ENCODE peak calls at places on chromosomes 2 and 18, in five cellular contexts. One of them, this sample, is unnamed.
A peak's percentile ranks its signal among the peaks of the same experiment; 100 is the strongest.

GRCh38 chr2:75276093-75277055 is 77.1 kb upstream of the TACR1 start:
- DNase-seq in HepG2: peak; percentile 11
- DNase-seq in NT2/D1: peak; percentile 23
- DNase-seq in H1: no peak
- DNase-seq in GM12878: no peak
- DNase-seq in this sample: no peak

GRCh38 chr2:109195193-109196045 is 66.4 kb downstream of the SH3RF3 start:
- DNase-seq in HepG2: no peak
- DNase-seq in NT2/D1: no peak
- DNase-seq in H1: no peak
- DNase-seq in GM12878: no peak
- DNase-seq in this sample: no peak

GRCh38 chr2:137938204-137938603 is 26.1 kb upstream of the HNMT start:
- DNase-seq in HepG2: peak; percentile 65
- DNase-seq in NT2/D1: no peak
- DNase-seq in H1: no peak
- DNase-seq in GM12878: no peak
- DNase-seq in this sample: no peak

GRCh38 chr2:79630060-79630459 is 117.2 kb downstream of the CTNNA2 start:
- DNase-seq in HepG2: no peak
- DNase-seq in NT2/D1: no peak
- DNase-seq in H1: no peak
- DNase-seq in GM12878: no peak
- DNase-seq in this sample: no peak

GRCh38 chr2:38171208-38171858 is 95.4 kb upstream of the CYP1B1 start:
- DNase-seq in HepG2: no peak
- DNase-seq in NT2/D1: no peak
- DNase-seq in H1: no peak
- DNase-seq in GM12878: no peak
- DNase-seq in this sample: no peak

GRCh38 chr18:55275042-55275897 is 312.7 kb downstream of the TCF4 start:
- DNase-seq in HepG2: no peak
- DNase-seq in NT2/D1: no peak
- DNase-seq in H1: no peak
- DNase-seq in GM12878: no peak
- DNase-seq in this sample: peak; percentile 10

GRCh38 chr2:239193925-239194687 is 206.7 kb downstream of the HDAC4 start:
- DNase-seq in HepG2: no peak
- DNase-seq in NT2/D1: no peak
- DNase-seq in H1: peak; percentile 55
- DNase-seq in GM12878: no peak
- DNase-seq in this sample: no peak

GRCh38 chr2:173323371-173323770 is 31.3 kb upstream of the CDCA7 start:
- DNase-seq in HepG2: no peak
- DNase-seq in NT2/D1: no peak
- DNase-seq in H1: no peak
- DNase-seq in GM12878: no peak
- DNase-seq in this sample: no peak

GRCh38 chr2:127177617-127178278 is 42.4 kb downstream of the CYP27C1 start:
- DNase-seq in HepG2: no peak
- DNase-seq in NT2/D1: no peak
- DNase-seq in H1: no peak
- DNase-seq in GM12878: no peak
- DNase-seq in this sample: no peak

GRCh38 chr18:13703899-13704298 is 22.5 kb downstream of the FAM210A start:
- DNase-seq in HepG2: peak; percentile 13
- DNase-seq in NT2/D1: no peak
- DNase-seq in H1: no peak
- DNase-seq in GM12878: no peak
- DNase-seq in this sample: no peak

GRCh38 chr2:203870481-203870880 is 2.9 kb downstream of the CTLA4 start:
- DNase-seq in HepG2: no peak
- DNase-seq in NT2/D1: no peak
- DNase-seq in H1: no peak
- DNase-seq in GM12878: no peak
- DNase-seq in this sample: no peak

GRCh38 chr2:110804915-110805314 is 72.5 kb downstream of the ACOXL start:
- DNase-seq in HepG2: no peak
- DNase-seq in NT2/D1: no peak
- DNase-seq in H1: no peak
- DNase-seq in GM12878: peak; percentile 66
- DNase-seq in this sample: no peak

GRCh38 chr2:1653137-1653789 is 91.1 kb downstream of the PXDN start:
- DNase-seq in HepG2: no peak
- DNase-seq in NT2/D1: no peak
- DNase-seq in H1: no peak
- DNase-seq in GM12878: no peak
- DNase-seq in this sample: no peak

GRCh38 chr2:172397136-172397825 is 30.1 kb upstream of the ITGA6 start:
- DNase-seq in HepG2: no peak
- DNase-seq in NT2/D1: no peak
- DNase-seq in H1: no peak
- DNase-seq in GM12878: no peak
- DNase-seq in this sample: no peak

GRCh38 chr2:239278941-239279365 is 121.9 kb downstream of the HDAC4 start:
- DNase-seq in HepG2: no peak
- DNase-seq in NT2/D1: no peak
- DNase-seq in H1: no peak
- DNase-seq in GM12878: no peak
- DNase-seq in this sample: no peak

GRCh38 chr2:240136671-240137292 is 677 bp upstream of the COPS9 start:
- DNase-seq in HepG2: no peak
- DNase-seq in NT2/D1: no peak
- DNase-seq in H1: no peak
- DNase-seq in GM12878: no peak
- DNase-seq in this sample: no peak

GRCh38 chr2:219496247-219496646 is 2.4 kb upstream of the GMPPA start:
- DNase-seq in HepG2: no peak
- DNase-seq in NT2/D1: no peak
- DNase-seq in H1: no peak
- DNase-seq in GM12878: no peak
- DNase-seq in this sample: no peak

GRCh38 chr18:22391571-22392359 is 25.9 kb downstream of the CTAGE1 start:
- DNase-seq in HepG2: no peak
- DNase-seq in NT2/D1: no peak
- DNase-seq in H1: no peak
- DNase-seq in GM12878: no peak
- DNase-seq in this sample: peak; percentile 12

GRCh38 chr2:28276076-28276618 is 116.5 kb upstream of the FOSL2 start:
- DNase-seq in HepG2: no peak
- DNase-seq in NT2/D1: no peak
- DNase-seq in H1: no peak
- DNase-seq in GM12878: peak; percentile 44
- DNase-seq in this sample: no peak

GRCh38 chr2:205709319-205709718 is 27.0 kb downstream of the NRP2 start:
- DNase-seq in HepG2: no peak
- DNase-seq in NT2/D1: no peak
- DNase-seq in H1: no peak
- DNase-seq in GM12878: no peak
- DNase-seq in this sample: no peak

GRCh38 chr2:168166902-168167510 is 80.4 kb downstream of the STK39 start:
- DNase-seq in HepG2: peak; percentile 88
- DNase-seq in NT2/D1: no peak
- DNase-seq in H1: no peak
- DNase-seq in GM12878: no peak
- DNase-seq in this sample: no peak

GRCh38 chr2:43370705-43371104 is 144.3 kb upstream of the ZFP36L2 start:
- DNase-seq in HepG2: no peak
- DNase-seq in NT2/D1: no peak
- DNase-seq in H1: no peak
- DNase-seq in GM12878: no peak
- DNase-seq in this sample: no peak

GRCh38 chr2:150204449-150204848 is 283.0 kb downstream of the RND3 start:
- DNase-seq in HepG2: no peak
- DNase-seq in NT2/D1: no peak
- DNase-seq in H1: no peak
- DNase-seq in GM12878: no peak
- DNase-seq in this sample: no peak

GRCh38 chr2:217033191-217033590 is 173.3 kb upstream of the TNP1 start:
- DNase-seq in HepG2: no peak
- DNase-seq in NT2/D1: no peak
- DNase-seq in H1: no peak
- DNase-seq in GM12878: no peak
- DNase-seq in this sample: no peak

DNA sequence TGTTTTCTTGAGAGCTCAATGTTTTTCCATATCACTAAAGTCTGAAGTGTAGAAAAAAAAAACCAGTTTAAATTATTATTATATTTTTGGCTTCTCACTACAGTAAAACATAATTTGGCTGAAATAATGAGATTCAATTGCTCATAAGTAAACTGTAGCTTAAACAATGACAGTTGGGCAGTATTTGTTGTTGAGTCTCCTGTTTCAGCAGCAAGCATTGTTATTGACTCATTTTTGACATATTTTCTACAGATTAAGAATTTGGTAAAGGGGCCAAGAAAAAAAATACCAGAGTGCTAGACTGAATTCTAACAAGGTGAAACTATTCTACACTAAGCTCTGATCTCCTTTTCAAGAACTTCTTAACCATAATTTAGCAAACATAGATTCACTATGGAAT is 2070.4 kb upstream of the CELF4 start:
- DNase-seq in HepG2: no peak
- DNase-seq in NT2/D1: no peak
- DNase-seq in H1: no peak
- DNase-seq in GM12878: no peak
- DNase-seq in this sample: no peak
- TF ChIP-seq SUZ12 in HepG2: no peak
- TF ChIP-seq SUZ12 in NT2/D1: no peak
- TF ChIP-seq SUZ12 in H1: no peak
- TF ChIP-seq SUZ12 in GM12878: no peak
- TF ChIP-seq SUZ12 in this sample: no peak

DNA sequence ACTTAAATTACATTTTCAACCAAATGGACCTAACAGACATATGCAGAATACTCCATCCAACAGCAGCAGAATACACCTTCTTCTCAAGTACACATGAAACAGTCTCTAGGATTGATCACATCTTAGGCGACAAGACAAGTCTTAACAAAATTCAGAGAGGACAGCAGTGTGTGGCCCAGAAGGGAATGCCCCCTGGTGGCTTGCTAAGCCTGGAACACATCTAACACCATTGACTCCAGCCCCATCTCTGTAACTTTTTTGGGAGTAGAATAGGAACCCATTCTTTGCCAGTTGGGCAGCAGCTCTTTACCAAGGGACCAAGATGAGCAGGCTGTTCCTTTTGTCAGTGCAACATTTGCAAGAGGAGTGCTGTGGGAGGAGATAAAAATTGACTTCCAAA is 249.9 kb downstream of the PLCL1 start:
- DNase-seq in HepG2: peak; percentile 10
- DNase-seq in NT2/D1: peak; percentile 30
- DNase-seq in H1: peak; percentile 52
- DNase-seq in GM12878: no peak
- DNase-seq in this sample: peak; percentile 40
- TF ChIP-seq SUZ12 in HepG2: no peak
- TF ChIP-seq SUZ12 in NT2/D1: no peak
- TF ChIP-seq SUZ12 in H1: no peak
- TF ChIP-seq SUZ12 in GM12878: no peak
- TF ChIP-seq SUZ12 in this sample: no peak

GRCh38 chr2:23566236-23567142 is 181.5 kb downstream of the KLHL29 start:
- DNase-seq in HepG2: peak; percentile 24
- DNase-seq in NT2/D1: no peak
- DNase-seq in H1: peak; percentile 80
- DNase-seq in GM12878: no peak
- DNase-seq in this sample: peak; percentile 53
- TF ChIP-seq SUZ12 in HepG2: no peak
- TF ChIP-seq SUZ12 in NT2/D1: no peak
- TF ChIP-seq SUZ12 in H1: no peak
- TF ChIP-seq SUZ12 in GM12878: no peak
- TF ChIP-seq SUZ12 in this sample: no peak

GRCh38 chr2:227462463-227462951 is 9.4 kb upstream of the AGFG1 start:
- DNase-seq in HepG2: no peak
- DNase-seq in NT2/D1: no peak
- DNase-seq in H1: no peak
- DNase-seq in GM12878: no peak
- DNase-seq in this sample: no peak

GRCh38 chr2:227461878-227462462 is 10.0 kb upstream of the AGFG1 start:
- DNase-seq in HepG2: no peak
- DNase-seq in NT2/D1: no peak
- DNase-seq in H1: no peak
- DNase-seq in GM12878: no peak
- DNase-seq in this sample: no peak

GRCh38 chr2:227462972-227463931 is 8.7 kb upstream of the AGFG1 start:
- DNase-seq in HepG2: no peak
- DNase-seq in NT2/D1: no peak
- DNase-seq in H1: no peak
- DNase-seq in GM12878: no peak
- DNase-seq in this sample: no peak

GRCh38 chr2:227464851-227465250 is 7.1 kb upstream of the AGFG1 start:
- DNase-seq in HepG2: no peak
- DNase-seq in NT2/D1: no peak
- DNase-seq in H1: no peak
- DNase-seq in GM12878: no peak
- DNase-seq in this sample: no peak

GRCh38 chr2:227464356-227464755 is 7.6 kb upstream of the AGFG1 start:
- DNase-seq in HepG2: no peak
- DNase-seq in NT2/D1: no peak
- DNase-seq in H1: no peak
- DNase-seq in GM12878: no peak
- DNase-seq in this sample: no peak
- TF ChIP-seq SUZ12 in HepG2: no peak
- TF ChIP-seq SUZ12 in NT2/D1: no peak
- TF ChIP-seq SUZ12 in H1: no peak
- TF ChIP-seq SUZ12 in GM12878: no peak
- TF ChIP-seq SUZ12 in this sample: no peak

GRCh38 chr2:175930504-175930903 is 71.6 kb downstream of the LNPK start:
- DNase-seq in HepG2: no peak
- DNase-seq in NT2/D1: no peak
- DNase-seq in H1: no peak
- DNase-seq in GM12878: no peak
- DNase-seq in this sample: no peak
- TF ChIP-seq SUZ12 in HepG2: no peak
- TF ChIP-seq SUZ12 in NT2/D1: no peak
- TF ChIP-seq SUZ12 in H1: no peak
- TF ChIP-seq SUZ12 in GM12878: no peak
- TF ChIP-seq SUZ12 in this sample: no peak

DNA sequence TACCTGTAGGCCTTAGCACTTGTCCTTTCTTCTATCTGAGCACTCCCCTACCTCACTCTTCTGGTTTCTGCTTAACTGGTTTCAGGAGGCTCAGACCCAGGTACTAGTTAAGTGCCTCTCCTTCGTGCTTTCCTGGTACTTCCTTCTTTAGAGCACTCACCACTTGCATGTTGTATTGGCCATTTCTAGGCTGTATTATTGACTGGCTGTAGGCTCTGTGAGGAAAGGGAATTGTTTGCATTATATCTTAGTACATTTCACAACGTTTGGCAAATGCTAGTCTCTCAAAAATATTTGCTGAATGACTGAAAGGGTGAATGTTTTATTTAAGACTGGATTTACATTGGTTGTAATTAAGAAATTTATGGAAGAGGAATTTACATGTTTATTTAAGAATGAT is 36.0 kb upstream of the SCN1A start:
- DNase-seq in HepG2: peak; percentile 76
- DNase-seq in NT2/D1: no peak
- DNase-seq in H1: no peak
- DNase-seq in GM12878: no peak
- DNase-seq in this sample: no peak
- TF ChIP-seq SUZ12 in HepG2: no peak
- TF ChIP-seq SUZ12 in NT2/D1: no peak
- TF ChIP-seq SUZ12 in H1: no peak
- TF ChIP-seq SUZ12 in GM12878: no peak
- TF ChIP-seq SUZ12 in this sample: no peak